ENCODE peak calls at places on chromosomes 4 and X, in eight cellular contexts. E is activated naive CD8-positive, alpha-beta T cell treated with anti-CD3 and anti-CD28 coated beads, Interleukin-2, amount 50 U/mL, for 24 hours; Y is aorta; R is cardiac fibroblast; Q is trophoblast cell; L is activated CD4-positive, CD25-positive, alpha-beta regulatory T cell; C is NCI-H1092 treated with DMSO at 0.1 percent for 48 hours; H is GM04503. G is an unnamed sample.

GRCh38 chr4:150461957-150462356 is 120.0 kb upstream of the MAB21L2 start:
- DNase-seq in Q (no peak), H (no peak), C (no peak), L (no peak), Y (no peak), R (no peak), E (no peak), G (no peak)

GRCh38 chr4:162352580-162353107 is 188.8 kb upstream of the FSTL5 start:
- DNase-seq in E (no peak), Y (no peak), R (no peak), C (no peak), Q (no peak), H (no peak), L (no peak), G (no peak)

GRCh38 chr4:15873117-15873516 is 65.4 kb downstream of the FGFBP1 start:
- DNase-seq in H (no peak), Y (no peak), E (no peak), L (no peak), Q (peak; percentile 31), R (no peak), C (no peak), G (no peak)

GRCh38 chrX:18415386-18415785 is 10.0 kb upstream of the CDKL5 start:
- DNase-seq in R (peak; percentile 22), L (no peak), H (no peak), Y (no peak), E (no peak), C (no peak), Q (no peak), G (no peak)

GRCh38 chrX:4668802-4669536 is 955.5 kb upstream of the PRKX start:
- DNase-seq in E (no peak), C (no peak), H (no peak), Q (no peak), L (no peak), R (no peak), Y (no peak), G (no peak)

GRCh38 chr4:126915999-126916625 is 716.6 kb upstream of the INTU start:
- DNase-seq in Q (no peak), L (no peak), H (no peak), Y (no peak), R (no peak), E (no peak), C (no peak), G (no peak)

GRCh38 chr4:178306565-178306964 is 864.3 kb upstream of the AGA start:
- DNase-seq in H (no peak), C (no peak), L (no peak), E (no peak), Q (no peak), R (peak; percentile 3), Y (no peak), G (no peak)

GRCh38 chrX:71053217-71053621 is 14.9 kb downstream of the SNX12 start:
- DNase-seq in C (no peak), E (no peak), Q (no peak), Y (no peak), H (no peak), R (no peak), L (no peak), G (no peak)

GRCh38 chr4:139617702-139618490 is 47.7 kb upstream of the MGST2 start:
- DNase-seq in Y (no peak), H (no peak), C (no peak), E (no peak), L (no peak), Q (no peak), R (peak; percentile 54), G (no peak)

GRCh38 chr4:102429553-102429952 is 71.6 kb upstream of the NFKB1 start:
- DNase-seq in C (no peak), Q (peak; percentile 88), H (no peak), Y (no peak), R (peak; percentile 93), L (no peak), E (no peak), G (no peak)

GRCh38 chr4:89837385-89837995 is 529 bp upstream of the SNCA start:
- DNase-seq in Y (no peak), L (no peak), R (peak; percentile 5), Q (no peak), H (no peak), C (peak; percentile 50), E (peak; percentile 23), G (no peak)

GRCh38 chr4:47744253-47744652 is 93.6 kb downstream of the CORIN start:
- DNase-seq in Q (no peak), C (no peak), R (peak; percentile 4), Y (no peak), L (no peak), E (no peak), H (no peak), G (no peak)

GRCh38 chr4:100169796-100170485 is 20.3 kb downstream of the DDIT4L start:
- DNase-seq in Q (no peak), H (no peak), E (no peak), R (peak; percentile 48), L (no peak), C (no peak), Y (no peak), G (no peak)

GRCh38 chr4:139461022-139461421 is 7.1 kb downstream of the RAB33B start:
- DNase-seq in Y (no peak), H (no peak), L (no peak), E (no peak), C (no peak), R (no peak), Q (no peak), G (no peak)

GRCh38 chr4:153275380-153276276 is 68.9 kb upstream of the MND1 start:
- DNase-seq in Q (peak; percentile 8), R (no peak), H (no peak), L (no peak), E (no peak), C (no peak), Y (no peak), G (no peak)

GRCh38 chr4:169272265-169272886 is 1.6 kb upstream of the SH3RF1 start:
- DNase-seq in E (no peak), Y (no peak), R (peak; percentile 86), L (no peak), H (peak; percentile 86), C (no peak), Q (peak; percentile 52), G (no peak)

GRCh38 chr4:141815646-141816045 is 179.3 kb downstream of the IL15 start:
- DNase-seq in H (no peak), L (no peak), E (no peak), Y (no peak), C (no peak), Q (no peak), R (no peak), G (no peak)

GRCh38 chrX:13939741-13940597 is 89.7 kb downstream of the GEMIN8 start:
- DNase-seq in E (no peak), Y (no peak), Q (no peak), L (no peak), C (peak; percentile 12), R (peak; percentile 8), H (no peak), G (no peak)

GRCh38 chrX:118702741-118703140 is 24.7 kb upstream of the IL13RA1 start:
- DNase-seq in E (no peak), C (no peak), Y (no peak), R (no peak), H (no peak), Q (no peak), L (no peak), G (no peak)

GRCh38 chr4:24754586-24754985 is 40.8 kb upstream of the SOD3 start:
- DNase-seq in E (no peak), L (no peak), Q (no peak), R (no peak), H (no peak), C (no peak), Y (no peak), G (no peak)

GRCh38 chrX:110509778-110510510 is 151.3 kb downstream of the RTL9 start:
- DNase-seq in Y (no peak), E (no peak), R (peak; percentile 1), Q (no peak), H (peak; percentile 16), L (no peak), C (no peak), G (no peak)

GRCh38 chr4:145099653-145100052 is 1.5 kb downstream of the ABCE1 start:
- DNase-seq in C (no peak), H (no peak), E (no peak), Q (no peak), R (peak; percentile 42), L (no peak), Y (no peak), G (no peak)

GRCh38 chr4:158710814-158711213 is 12.4 kb downstream of the PPID start:
- DNase-seq in E (no peak), Y (no peak), Q (no peak), C (no peak), R (peak; percentile 21), L (no peak), H (no peak), G (no peak)

GRCh38 chrX:8845060-8845459 is 43.9 kb upstream of the FAM9A start:
- DNase-seq in Q (no peak), Y (no peak), L (no peak), R (peak; percentile 38), C (no peak), E (no peak), H (no peak), G (no peak)

GRCh38 chr4:144562019-144562740 is 83.8 kb upstream of the HHIP start:
- DNase-seq in E (no peak), C (no peak), L (no peak), H (no peak), R (peak; percentile 29), Q (no peak), Y (no peak), G (no peak)

GRCh38 chrX:85112270-85112669 is 108.6 kb downstream of the APOOL start:
- DNase-seq in C (no peak), Q (no peak), H (no peak), L (no peak), R (no peak), E (no peak), Y (no peak), G (no peak)

GRCh38 chr4:53818112-53818511 is 226.8 kb upstream of the LNX1 start:
- DNase-seq in C (no peak), R (no peak), E (no peak), L (no peak), Y (no peak), H (no peak), Q (no peak), G (no peak)

GRCh38 chr4:68927165-68927564 is 24.4 kb downstream of the UGT2A3 start:
- DNase-seq in L (no peak), Y (no peak), Q (no peak), E (no peak), C (no peak), H (no peak), R (no peak), G (no peak)

GRCh38 chr4:158535130-158535614 is 13.5 kb downstream of the RXFP1 start:
- DNase-seq in H (peak; percentile 12), E (peak; percentile 6), L (no peak), R (peak; percentile 93), Q (no peak), Y (no peak), C (no peak), G (no peak)

GRCh38 chrX:84710611-84711010 is 208.4 kb upstream of the HDX start:
- DNase-seq in R (no peak), L (no peak), E (no peak), C (no peak), Q (no peak), H (no peak), Y (no peak), G (no peak)

GRCh38 chrX:152819732-152820131 is 10.8 kb downstream of the CETN2 start:
- DNase-seq in R (peak; percentile 59), Y (no peak), Q (no peak), E (no peak), C (no peak), H (no peak), L (no peak), G (no peak)

GRCh38 chr4:184368731-184369130 is 105.6 kb downstream of the IRF2 start:
- DNase-seq in H (no peak), Y (no peak), E (no peak), R (no peak), Q (no peak), C (no peak), L (no peak), G (no peak)

GRCh38 chr4:48639816-48640215 is 140.3 kb downstream of the FRYL start:
- DNase-seq in Y (no peak), C (no peak), L (no peak), E (no peak), H (no peak), Q (peak; percentile 62), R (peak; percentile 25), G (no peak)

GRCh38 chrX:132270699-132271098 is 51.5 kb upstream of the RAP2C start:
- DNase-seq in L (no peak), Q (peak; percentile 38), H (peak; percentile 65), Y (no peak), E (no peak), C (no peak), R (peak; percentile 96), G (no peak)

G was measured in stimulated activated CD8-positive, alpha-beta memory T cell treated with anti-CD3 and anti-CD28 coated beads, Interleukin-12 subunit alpha, Interleukin-12 subunit beta, amount 100 ng/mL, for 1 hour.